ENCODE peak calls at places on chromosomes 4 and X, in six cellular contexts. N is skeletal muscle cell; A is ELR; D is activated naive CD4-positive, alpha-beta T cell treated with anti-CD3 and anti-CD28 coated beads, Interleukin-2, amount 50 U/mL, for 72 hours; U is PC-3; P is COR-L47. V is an unnamed sample.

GRCh38 chr4:20268028-20268427 is 16.3 kb downstream of the SLIT2 start:
- DNase-seq in N (no peak), A (no peak), D (no peak), U (no peak), P (no peak), V (no peak)

GRCh38 chr4:26031704-26032103 is 117.7 kb downstream of the SMIM20 start:
- DNase-seq in N (no peak), A (no peak), D (no peak), U (peak), P (no peak), V (no peak)

GRCh38 chrX:7314425-7314824 is 166.5 kb upstream of the PUDP start:
- DNase-seq in N (no peak), A (no peak), D (no peak), U (no peak), P (no peak), V (no peak)

GRCh38 chr4:166816901-166817300 is 417.4 kb downstream of the SPOCK3 start:
- DNase-seq in N (no peak), A (peak), D (no peak), U (no peak), P (peak), V (peak)

GRCh38 chr4:12548678-12549077 is 935.5 kb downstream of the RAB28 start:
- DNase-seq in N (no peak), A (no peak), D (no peak), U (no peak), P (no peak), V (no peak)

GRCh38 chrX:47248576-47248975 is 15.8 kb downstream of the USP11 start:
- DNase-seq in N (no peak), A (no peak), D (no peak), U (no peak), P (no peak), V (no peak)

GRCh38 chrX:40473460-40474204 is 107.1 kb upstream of the ATP6AP2 start:
- DNase-seq in N (no peak), A (no peak), D (no peak), U (no peak), P (no peak), V (no peak)

GRCh38 chr4:21009956-21010355 is 309.7 kb downstream of the PACRGL start:
- DNase-seq in N (no peak), A (no peak), D (no peak), U (no peak), P (no peak), V (no peak)

GRCh38 chr4:184416913-184417734 is 57.2 kb downstream of the IRF2 start:
- DNase-seq in N (no peak), A (no peak), D (no peak), U (no peak), P (no peak), V (no peak)

GRCh38 chr4:76341063-76341462 is 34.5 kb downstream of the STBD1 start:
- DNase-seq in N (peak), A (peak), D (no peak), U (peak), P (no peak), V (peak)

GRCh38 chr4:149371021-149371420 is 444.6 kb downstream of the IQCM start:
- DNase-seq in N (peak), A (peak), D (no peak), U (peak), P (peak), V (peak)

GRCh38 chr4:155735506-155735905 is 23.3 kb upstream of the GUCY1B1 start:
- DNase-seq in N (peak), A (no peak), D (no peak), U (no peak), P (no peak), V (no peak)

GRCh38 chr4:99749445-99750391 is 66.9 kb upstream of the DAPP1 start:
- DNase-seq in N (no peak), A (no peak), D (no peak), U (no peak), P (no peak), V (no peak)

GRCh38 chrX:39335447-39336235 is 534.4 kb downstream of the MID1IP1 start:
- DNase-seq in N (no peak), A (no peak), D (no peak), U (no peak), P (peak), V (no peak)

GRCh38 chrX:49165901-49166881 is 3.6 kb downstream of the MAGIX start:
- DNase-seq in N (no peak), A (peak), D (peak), U (no peak), P (peak), V (peak)

GRCh38 chr4:101599620-101600019 is 190.9 kb upstream of the BANK1 start:
- DNase-seq in N (peak), A (peak), D (no peak), U (peak), P (no peak), V (peak)

GRCh38 chr4:6019316-6020263 is 1.4 kb upstream of the C4orf50 start:
- DNase-seq in N (no peak), A (peak), D (no peak), U (peak), P (peak), V (peak)

GRCh38 chr4:106316773-106317409 is 541 bp downstream of the AIMP1 start:
- DNase-seq in N (no peak), A (no peak), D (no peak), U (no peak), P (peak), V (no peak)

GRCh38 chr4:109798866-109799265 is 2.9 kb downstream of the CFI start:
- DNase-seq in N (no peak), A (no peak), D (no peak), U (no peak), P (no peak), V (no peak)

GRCh38 chr4:84956014-84956413 is 10.5 kb downstream of the WDFY3 start:
- DNase-seq in N (no peak), A (no peak), D (no peak), U (no peak), P (no peak), V (peak)

GRCh38 chr4:8127051-8127798 is 31.4 kb downstream of the ABLIM2 start:
- DNase-seq in N (no peak), A (no peak), D (no peak), U (no peak), P (no peak), V (no peak)

GRCh38 chrX:11437642-11438379 is 144.6 kb downstream of the AMELX start:
- DNase-seq in N (no peak), A (peak), D (no peak), U (peak), P (no peak), V (peak)

GRCh38 chr4:115361781-115362180 is 248.4 kb upstream of the NDST4 start:
- DNase-seq in N (no peak), A (no peak), D (no peak), U (no peak), P (no peak), V (peak)

GRCh38 chr4:29756966-29757365 is 963.2 kb upstream of the PCDH7 start:
- DNase-seq in N (no peak), A (no peak), D (no peak), U (peak), P (no peak), V (no peak)

GRCh38 chr4:2545321-2546013 is 9.0 kb downstream of the FAM193A start:
- DNase-seq in N (no peak), A (no peak), D (no peak), U (peak), P (no peak), V (no peak)

GRCh38 chr4:19010766-19011165 is 989.2 kb upstream of the LCORL start:
- DNase-seq in N (no peak), A (no peak), D (no peak), U (no peak), P (no peak), V (no peak)